ENCODE peak calls at places on chromosomes 12 and 14, in four cellular contexts. G, X, R and T are unnamed samples.
A peak's percentile ranks its signal among the peaks of the same experiment; 100 is the strongest.

GRCh38 chr12:24911284-24911791 is 37.6 kb downstream of the BCAT1 start:
- DNase-seq in G (no peak), X (peak; percentile 82), R (no peak), T (no peak)

GRCh38 chr12:4701383-4701782 is 18.8 kb upstream of the GALNT8 start:
- DNase-seq in G (peak; percentile 26), X (no peak), R (no peak), T (no peak)

GRCh38 chr12:2624543-2625266 is 170.1 kb upstream of the FKBP4 start:
- DNase-seq in G (no peak), X (peak; percentile 10), R (no peak), T (no peak)

GRCh38 chr14:31935406-31935805 is 141.7 kb upstream of the ARHGAP5 start:
- DNase-seq in G (no peak), X (no peak), R (no peak), T (no peak)

GRCh38 chr12:107884769-107885694 is 110.5 kb downstream of the ASCL4 start:
- DNase-seq in G (no peak), X (peak; percentile 45), R (no peak), T (peak; percentile 72)

GRCh38 chr12:75823475-75823874 is 208.1 kb downstream of the PHLDA1 start:
- DNase-seq in G (no peak), X (peak; percentile 58), R (no peak), T (no peak)

GRCh38 chr12:12612403-12612802 is 727 bp downstream of the CREBL2 start:
- DNase-seq in G (no peak), X (peak; percentile 78), R (no peak), T (no peak)

GRCh38 chr14:46747253-46747652 is 95.7 kb upstream of the RPL10L start:
- DNase-seq in G (no peak), X (no peak), R (no peak), T (no peak)

GRCh38 chr12:82555699-82556098 is 131.0 kb upstream of the TMTC2 start:
- DNase-seq in G (no peak), X (no peak), R (no peak), T (no peak)

GRCh38 chr12:52379536-52379935 is 5.9 kb downstream of the KRT84 start:
- DNase-seq in G (no peak), X (no peak), R (no peak), T (no peak)

GRCh38 chr12:89384050-89384749 is 31.9 kb upstream of the DUSP6 start:
- DNase-seq in G (peak; percentile 26), X (peak; percentile 82), R (no peak), T (peak; percentile 78)

GRCh38 chr12:94689002-94689645 is 38.8 kb upstream of the TMCC3 start:
- DNase-seq in G (no peak), X (peak; percentile 62), R (no peak), T (no peak)

GRCh38 chr14:33728010-33728498 is 222.8 kb downstream of the EGLN3 start:
- DNase-seq in G (no peak), X (no peak), R (no peak), T (no peak)

GRCh38 chr12:116076399-116076798 is 201.1 kb downstream of the MED13L start:
- DNase-seq in G (no peak), X (no peak), R (no peak), T (no peak)

GRCh38 chr12:22018860-22019259 is 27.2 kb upstream of the CMAS start:
- DNase-seq in G (no peak), X (peak; percentile 1), R (no peak), T (no peak)

GRCh38 chr14:89214221-89214965 is 202.6 kb downstream of the FOXN3 start:
- DNase-seq in G (peak; percentile 49), X (peak; percentile 46), R (peak; percentile 88), T (no peak)

GRCh38 chr12:78697817-78698415 is 166.7 kb upstream of the SYT1 start:
- DNase-seq in G (no peak), X (no peak), R (no peak), T (no peak)

GRCh38 chr14:104584557-104584956 is 5.0 kb downstream of the C14orf180 start:
- DNase-seq in G (no peak), X (no peak), R (no peak), T (no peak)

GRCh38 chr12:2083561-2083960 is 30.8 kb downstream of the CACNA1C start:
- DNase-seq in G (no peak), X (no peak), R (no peak), T (no peak)

GRCh38 chr12:18139989-18140596 is 50.1 kb upstream of the RERGL start:
- DNase-seq in G (no peak), X (peak; percentile 67), R (no peak), T (no peak)

GRCh38 chr12:1504304-1505150 is 89.9 kb downstream of the FBXL14 start:
- DNase-seq in G (no peak), X (no peak), R (peak; percentile 46), T (no peak)

GRCh38 chr12:60693019-60693626 is 1097.3 kb downstream of the SLC16A7 start:
- DNase-seq in G (no peak), X (no peak), R (no peak), T (no peak)

GRCh38 chr14:95549656-95550585 is 15.1 kb downstream of the GLRX5 start:
- DNase-seq in G (no peak), X (no peak), R (no peak), T (no peak)

GRCh38 chr12:112900298-112901145 is 6.2 kb upstream of the OAS1 start:
- DNase-seq in G (no peak), X (peak; percentile 36), R (no peak), T (no peak)

GRCh38 chr12:106178582-106178981 is 39.8 kb upstream of the NUAK1 start:
- DNase-seq in G (no peak), X (no peak), R (no peak), T (no peak)

GRCh38 chr14:73723799-73724621 is 9.8 kb upstream of the PNMA1 start:
- DNase-seq in G (peak; percentile 93), X (peak; percentile 97), R (peak; percentile 95), T (no peak)

GRCh38 chr12:106042091-106042490 is 96.7 kb downstream of the NUAK1 start:
- DNase-seq in G (no peak), X (no peak), R (no peak), T (no peak)

GRCh38 chr12:107597695-107598410 is 87.7 kb upstream of the PWP1 start:
- DNase-seq in G (no peak), X (no peak), R (no peak), T (no peak)

GRCh38 chr14:27739657-27740156 is 1026.9 kb upstream of the FOXG1 start:
- DNase-seq in G (no peak), X (no peak), R (no peak), T (no peak)

GRCh38 chr12:76784600-76785051 is 20.7 kb downstream of the ZDHHC17 start:
- DNase-seq in G (no peak), X (peak; percentile 64), R (no peak), T (no peak)

GRCh38 chr14:91755560-91755959 is 23.7 kb upstream of the CATSPERB start:
- DNase-seq in G (no peak), X (no peak), R (no peak), T (no peak)

GRCh38 chr12:68180792-68181744 is 21.5 kb upstream of the IFNG start:
- DNase-seq in G (no peak), X (no peak), R (no peak), T (no peak)

GRCh38 chr14:73250781-73251500 is 13.6 kb downstream of the PAPLN start:
- DNase-seq in G (no peak), X (no peak), R (no peak), T (no peak)

GRCh38 chr12:19130224-19131019 is 889 bp downstream of the PLEKHA5 start:
- DNase-seq in G (no peak), X (peak; percentile 45), R (peak; percentile 67), T (peak; percentile 47)

GRCh38 chr12:66288121-66288520 is 14.2 kb upstream of the HELB start:
- DNase-seq in G (no peak), X (no peak), R (no peak), T (no peak)

GRCh38 chr14:63647696-63648410 is 6.2 kb upstream of the WDR89 start:
- DNase-seq in G (no peak), X (no peak), R (no peak), T (no peak)

GRCh38 chr12:25320123-25321006 is 69.6 kb upstream of the KRAS start:
- DNase-seq in G (no peak), X (peak; percentile 75), R (no peak), T (no peak)

GRCh38 chr14:101823081-101823480 is 61.6 kb downstream of the PPP2R5C start:
- DNase-seq in G (no peak), X (no peak), R (no peak), T (no peak)

DNA sequence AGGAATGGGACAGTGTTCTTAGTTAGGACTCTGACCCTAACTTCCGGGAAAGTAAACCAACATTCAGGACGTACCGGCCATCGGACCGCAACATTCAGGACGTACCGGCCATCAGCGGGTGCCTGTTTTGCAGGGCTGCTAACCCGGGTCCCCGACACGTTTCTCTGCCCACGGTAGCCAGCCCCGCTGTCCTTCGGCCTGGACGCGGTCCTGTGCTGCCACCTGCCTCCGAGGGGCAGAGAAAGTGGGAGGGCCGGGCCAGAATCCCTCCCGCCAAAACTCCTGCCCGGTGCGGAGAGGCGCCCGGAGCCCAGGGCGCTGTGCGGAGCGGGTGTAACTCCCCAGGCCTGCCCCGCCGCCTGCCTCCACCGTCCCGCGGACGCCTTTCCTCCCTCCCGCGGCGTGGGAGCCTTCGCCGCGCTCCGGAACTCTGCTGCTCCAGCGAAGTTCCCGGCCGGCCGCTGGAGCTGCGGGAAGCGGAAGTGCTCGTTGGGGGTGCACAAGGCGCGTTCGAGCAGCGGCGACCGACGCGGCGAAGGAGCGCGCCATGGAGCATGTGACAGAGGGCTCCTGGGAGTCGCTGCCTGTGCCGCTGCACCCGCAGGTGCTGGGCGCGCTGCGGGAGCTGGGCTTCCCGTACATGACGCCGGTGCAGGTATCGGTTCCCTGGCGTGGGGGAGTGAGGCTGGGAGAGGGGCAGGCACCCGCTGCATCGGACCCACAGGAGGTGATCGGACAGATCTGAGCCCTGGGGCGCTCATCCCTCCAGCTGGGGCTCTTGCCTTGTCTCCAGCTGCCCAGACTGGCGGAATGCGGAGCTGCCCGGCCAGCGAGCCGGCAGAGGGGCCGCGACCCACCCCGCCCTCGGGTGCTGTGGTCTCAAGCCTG is at the start of gene DDX55:
- DNase-seq in G (peak; percentile 79), X (peak; percentile 82), R (peak; percentile 92), T (peak; percentile 86)
- TF ChIP-seq CTCF in G (peak; percentile 82), X (peak; percentile 51), R (peak; percentile 46), T (peak; percentile 74)

GRCh38 chr12:114131824-114132223 is 165.7 kb upstream of the RBM19 start:
- DNase-seq in G (no peak), X (no peak), R (no peak), T (no peak)
- TF ChIP-seq CTCF in G (no peak), X (no peak), R (no peak), T (no peak)

GRCh38 chr12:55926738-55927587 is 731 bp downstream of the PYM1 start:
- DNase-seq in G (peak; percentile 84), X (peak; percentile 97), R (peak; percentile 94), T (peak; percentile 85)
- TF ChIP-seq CTCF in G (peak; percentile 73), X (peak; percentile 82), R (peak; percentile 56), T (peak; percentile 84)

DNA sequence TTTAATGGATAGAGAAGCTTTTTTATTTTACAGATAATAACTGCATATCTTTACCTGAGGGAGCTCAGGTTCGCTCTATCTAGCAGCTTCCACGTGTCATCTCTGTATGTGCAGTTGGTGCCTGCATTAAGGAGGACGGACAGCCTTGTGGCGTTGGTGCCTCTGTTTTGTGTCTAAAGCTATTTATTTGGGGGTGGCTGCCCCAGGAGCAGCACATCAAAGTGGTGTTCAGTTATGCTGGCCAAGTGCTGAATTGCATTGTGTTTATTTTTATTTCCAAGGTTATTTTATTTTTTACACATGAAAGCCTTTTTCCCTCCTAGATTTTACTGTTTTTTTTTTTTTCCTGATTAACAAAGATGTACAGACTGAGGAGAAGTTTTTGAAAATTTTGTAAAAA is 59.7 kb downstream of the RASSF3 start:
- DNase-seq in G (no peak), X (no peak), R (no peak), T (no peak)
- TF ChIP-seq CTCF in G (no peak), X (no peak), R (no peak), T (no peak)